ENCODE peak calls at places on chromosomes 5 and 9, in four cellular contexts. D is WTC11, H is HepG2, M is K562. Y is an unnamed sample.

GRCh38 chr9:76266649-76267627 is 127.3 kb downstream of the RFK start:
- DNase-seq in D (no peak), H (no peak), M (no peak), Y (no peak)

GRCh38 chr9:21854119-21854518 is 51.7 kb downstream of the MTAP start:
- DNase-seq in D (no peak), H (no peak), M (no peak), Y (no peak)

GRCh38 chr9:36317766-36318165 is 59.5 kb upstream of the GNE start:
- DNase-seq in D (peak; percentile 18), H (peak; percentile 70), M (no peak), Y (peak; percentile 64)

GRCh38 chr5:68848086-68848485 is 245.7 kb upstream of the SLC30A5 start:
- DNase-seq in D (no peak), H (no peak), M (no peak), Y (no peak)

GRCh38 chr5:132427285-132428146 is 58.0 kb downstream of the SLC22A5 start:
- DNase-seq in D (no peak), H (no peak), M (no peak), Y (no peak)

GRCh38 chr9:127128341-127129072 is 6.1 kb upstream of the ANGPTL2 start:
- DNase-seq in D (no peak), H (no peak), M (no peak), Y (no peak)

GRCh38 chr9:122777935-122778671 is 10.6 kb upstream of the OR5C1 start:
- DNase-seq in D (no peak), H (no peak), M (no peak), Y (peak; percentile 48)

GRCh38 chr5:72693546-72693945 is 122.9 kb upstream of the TNPO1 start:
- DNase-seq in D (no peak), H (no peak), M (no peak), Y (no peak)

GRCh38 chr9:84397822-84398221 is 57.3 kb upstream of the SLC28A3 start:
- DNase-seq in D (no peak), H (no peak), M (peak; percentile 3), Y (no peak)

GRCh38 chr5:96703384-96703910 is 41.3 kb downstream of the CAST start:
- DNase-seq in D (no peak), H (peak; percentile 46), M (no peak), Y (no peak)

GRCh38 chr5:52648726-52649125 is 139.0 kb upstream of the ITGA1 start:
- DNase-seq in D (no peak), H (no peak), M (no peak), Y (no peak)

GRCh38 chr5:60929024-60929423 is 15.8 kb downstream of the ERCC8 start:
- DNase-seq in D (no peak), H (no peak), M (no peak), Y (no peak)

GRCh38 chr9:5786370-5787127 is 46.4 kb downstream of the ERMP1 start:
- DNase-seq in D (no peak), H (no peak), M (no peak), Y (no peak)

GRCh38 chr5:38796000-38796738 is 49.6 kb upstream of the OSMR start:
- DNase-seq in D (no peak), H (no peak), M (no peak), Y (no peak)

GRCh38 chr9:130922815-130923610 is 16.0 kb downstream of the FIBCD1 start:
- DNase-seq in D (no peak), H (no peak), M (no peak), Y (no peak)

GRCh38 chr5:133531634-133532033 is 80.7 kb downstream of the FSTL4 start:
- DNase-seq in D (no peak), H (no peak), M (no peak), Y (no peak)

GRCh38 chr5:132002701-132003100 is 8.8 kb downstream of the ACSL6 start:
- DNase-seq in D (no peak), H (no peak), M (no peak), Y (no peak)

GRCh38 chr9:87541663-87542062 is 44.0 kb downstream of the DAPK1 start:
- DNase-seq in D (no peak), H (no peak), M (no peak), Y (no peak)

GRCh38 chr5:176152191-176152932 is 85.9 kb upstream of the SIMC1 start:
- DNase-seq in D (peak; percentile 37), H (no peak), M (peak; percentile 26), Y (no peak)

GRCh38 chr5:93360436-93361100 is 220.5 kb downstream of the NR2F1-AS1 start:
- DNase-seq in D (no peak), H (no peak), M (no peak), Y (no peak)

GRCh38 chr5:76874088-76874581 is 24.3 kb downstream of the S100Z start:
- DNase-seq in D (no peak), H (no peak), M (peak; percentile 68), Y (no peak)

GRCh38 chr9:35553670-35554543 is 51.2 kb upstream of the TESK1 start:
- DNase-seq in D (peak; percentile 63), H (peak; percentile 63), M (peak; percentile 70), Y (peak; percentile 85)

GRCh38 chr9:2267171-2267740 is 252.1 kb downstream of the SMARCA2 start:
- DNase-seq in D (no peak), H (no peak), M (no peak), Y (no peak)

GRCh38 chr5:150603491-150603890 is 37.0 kb upstream of the SYNPO start:
- DNase-seq in D (no peak), H (no peak), M (no peak), Y (no peak)

GRCh38 chr5:53368516-53368915 is 111.9 kb upstream of the FST start:
- DNase-seq in D (no peak), H (no peak), M (no peak), Y (peak; percentile 61)

GRCh38 chr5:170941788-170942187 is 80.0 kb downstream of the RANBP17 start:
- DNase-seq in D (peak; percentile 27), H (no peak), M (no peak), Y (no peak)

GRCh38 chr5:168172718-168173045 is 118.8 kb upstream of the WWC1 start:
- DNase-seq in D (no peak), H (no peak), M (no peak), Y (no peak)

GRCh38 chr5:95113489-95113888 is 171.4 kb downstream of the MCTP1 start:
- DNase-seq in D (peak; percentile 13), H (no peak), M (no peak), Y (no peak)

GRCh38 chr5:142869883-142870282 is 99.7 kb downstream of the ARHGAP26 start:
- DNase-seq in D (no peak), H (no peak), M (no peak), Y (no peak)

GRCh38 chr5:72160299-72160698 is 53.0 kb downstream of the MAP1B start:
- DNase-seq in D (no peak), H (no peak), M (no peak), Y (no peak)

GRCh38 chr9:114687034-114687433 is 5.0 kb upstream of the TEX48 start:
- DNase-seq in D (no peak), H (no peak), M (no peak), Y (no peak)

GRCh38 chr5:162593881-162594280 is 526.3 kb downstream of the GABRG2 start:
- DNase-seq in D (no peak), H (no peak), M (peak; percentile 1), Y (no peak)

GRCh38 chr9:34328500-34328982 is 527 bp downstream of the KIF24 start:
- DNase-seq in D (no peak), H (no peak), M (peak; percentile 62), Y (peak; percentile 25)

GRCh38 chr5:82784521-82784920 is 292.7 kb downstream of the TMEM167A start:
- DNase-seq in D (no peak), H (no peak), M (no peak), Y (no peak)

GRCh38 chr9:80664327-80665210 is 1024.8 kb downstream of the TLE1 start:
- DNase-seq in D (no peak), H (no peak), M (no peak), Y (peak; percentile 6)

GRCh38 chr5:37055383-37055990 is 178.9 kb downstream of the NIPBL start:
- DNase-seq in D (no peak), H (no peak), M (no peak), Y (no peak)

GRCh38 chr9:111937781-111938426 is 41.3 kb downstream of the UGCG start:
- DNase-seq in D (no peak), H (no peak), M (peak; percentile 14), Y (no peak)

DNA sequence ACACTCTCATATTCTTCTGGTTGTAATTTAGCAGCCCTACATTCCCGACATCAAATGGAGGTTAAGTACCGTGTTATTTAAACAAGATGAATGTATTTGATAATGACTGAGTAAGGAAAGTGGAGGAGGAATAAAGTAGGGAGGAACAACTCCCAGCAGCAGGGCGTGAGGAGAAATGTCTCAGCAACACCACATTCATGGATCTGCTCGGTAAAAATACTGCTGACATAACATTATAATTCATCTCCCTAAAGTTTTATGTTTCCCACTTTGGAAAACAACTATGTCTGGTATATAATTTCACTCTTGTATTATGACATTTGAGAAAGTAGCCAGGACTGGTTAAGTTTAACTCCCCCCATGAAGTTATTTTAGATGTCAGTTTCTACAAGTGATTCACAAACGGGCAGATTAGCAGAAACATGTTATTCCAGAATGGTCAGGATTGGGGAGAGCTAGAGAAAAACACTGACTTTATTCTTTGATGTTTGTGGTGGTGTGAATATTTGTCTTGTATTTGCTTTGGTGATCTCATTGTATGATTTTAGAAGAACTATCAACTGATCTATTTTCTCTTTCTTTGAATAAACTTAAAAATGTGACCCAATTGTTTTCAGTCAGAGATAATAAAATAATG is 303.4 kb upstream of the ZNF608 start:
- DNase-seq in D (no peak), H (no peak), M (no peak), Y (no peak)
- TF ChIP-seq HMGXB4 in D (no peak), H (no peak), M (no peak), Y (no peak)

GRCh38 chr5:11588803-11589202 is 315.4 kb downstream of the CTNND2 start:
- DNase-seq in D (peak; percentile 34), H (no peak), M (no peak), Y (no peak)
- TF ChIP-seq JUN in D (no peak), H (no peak), M (no peak), Y (no peak)

GRCh38 chr5:111072949-111073682 is 1.6 kb downstream of the TSLP start:
- DNase-seq in D (peak; percentile 77), H (no peak), M (peak; percentile 80), Y (peak; percentile 11)
- TF ChIP-seq HMGXB4 in D (peak; percentile 7), H (no peak), M (no peak), Y (no peak)

DNA sequence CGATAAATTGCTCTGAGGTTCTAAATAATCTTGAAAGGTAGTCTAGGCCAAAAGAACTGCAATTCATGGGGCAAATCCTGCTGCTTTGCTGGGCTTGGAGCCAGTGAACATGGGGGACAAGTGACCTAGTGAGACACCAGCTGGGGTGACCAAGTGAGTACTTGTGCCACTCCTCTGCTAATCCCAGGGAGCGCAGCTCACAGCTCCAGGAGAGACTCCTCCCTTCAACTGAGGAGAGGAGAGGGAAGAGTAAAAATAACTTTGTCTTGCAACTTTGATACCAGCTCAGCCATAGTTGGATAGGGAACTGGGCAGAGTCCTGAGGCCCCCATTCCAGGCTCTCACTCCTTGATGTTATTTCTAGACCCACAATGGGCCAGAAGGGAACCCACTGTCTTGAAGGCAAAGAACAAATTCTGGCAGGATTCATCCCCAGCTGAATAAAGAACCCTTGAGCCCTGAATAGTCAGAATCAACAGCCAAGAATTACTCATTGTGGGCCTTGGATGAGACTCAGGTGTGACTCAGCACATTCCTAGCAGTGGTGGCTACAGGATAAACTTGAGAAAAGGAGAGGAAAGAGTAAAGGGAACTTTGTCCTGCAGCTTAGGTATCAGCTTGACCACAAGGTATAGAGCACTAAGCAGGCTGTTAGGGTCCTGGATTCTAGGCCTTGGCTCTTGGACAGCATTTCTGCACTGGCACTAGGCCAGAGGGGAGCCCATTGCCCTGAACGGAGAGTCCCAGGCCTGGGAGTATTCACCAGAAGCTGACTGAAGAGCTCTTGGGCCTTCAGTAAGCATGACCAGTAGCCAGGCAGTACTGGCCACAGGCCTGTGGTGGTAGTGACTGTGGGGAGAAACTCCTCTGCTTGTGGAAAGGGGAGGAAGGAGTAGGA is 288.3 kb upstream of the CDH18 start:
- DNase-seq in D (no peak), H (peak; percentile 1), M (no peak), Y (peak; percentile 65)
- TF ChIP-seq JUN in D (no peak), H (no peak), M (no peak), Y (peak; percentile 67)